ENCODE peak calls at places on chromosome 13, in nine cellular contexts. H is AG09309, I is transverse colon, L is GM23338, B is GM13976, X is fibroblast of mammary gland, A is Caco-2, G is bronchial epithelial cell, O is activated B cell treated with CpG ODN at 0.5 μM for 24 hours. Z is an unnamed sample.

GRCh38 chr13:99260216-99260615 is 2.0 kb upstream of the GPR18 start:
- DNase-seq in O (no peak), L (no peak), I (no peak), H (no peak), G (no peak), X (no peak), B (no peak), A (no peak), Z (no peak)

GRCh38 chr13:26449063-26449848 is 108.2 kb upstream of the WASF3 start:
- DNase-seq in X (peak), H (no peak), I (no peak), L (no peak), O (no peak), B (no peak), G (peak), A (peak), Z (no peak)

GRCh38 chr13:22375151-22375550 is 704.3 kb downstream of the FGF9 start:
- DNase-seq in B (no peak), X (no peak), G (no peak), O (no peak), H (no peak), I (no peak), A (no peak), L (no peak), Z (no peak)

GRCh38 chr13:45242070-45242469 is 41.2 kb upstream of the KCTD4 start:
- DNase-seq in G (peak), H (no peak), A (no peak), I (peak), X (peak), B (no peak), L (no peak), O (no peak), Z (no peak)

GRCh38 chr13:45398862-45399261 is 19.3 kb downstream of the SLC25A30 start:
- DNase-seq in G (no peak), X (no peak), A (no peak), I (no peak), B (no peak), L (no peak), H (no peak), O (no peak), Z (no peak)

GRCh38 chr13:106234656-106235055 is 300.8 kb downstream of the EFNB2 start:
- DNase-seq in G (no peak), I (no peak), L (no peak), B (no peak), X (no peak), H (no peak), O (no peak), A (no peak), Z (no peak)

GRCh38 chr13:29496241-29496712 is 99.2 kb downstream of the SLC7A1 start:
- DNase-seq in B (no peak), O (peak), H (no peak), X (no peak), L (no peak), G (peak), I (no peak), A (no peak), Z (peak)

GRCh38 chr13:19060311-19061002 is 121.2 kb downstream of the TUBA3C start:
- DNase-seq in L (no peak), G (no peak), A (no peak), I (no peak), O (no peak), X (no peak), H (no peak), B (no peak), Z (no peak)

GRCh38 chr13:26772531-26772930 is 11.9 kb upstream of the GPR12 start:
- DNase-seq in H (no peak), O (no peak), L (no peak), A (no peak), X (no peak), I (no peak), G (no peak), B (no peak), Z (no peak)

GRCh38 chr13:36880961-36881360 is 39.1 kb downstream of the SMAD9 start:
- DNase-seq in O (no peak), B (no peak), A (no peak), L (no peak), G (no peak), I (no peak), X (peak), H (no peak), Z (no peak)

GRCh38 chr13:113489549-113490495 is 689 bp downstream of the DCUN1D2 start:
- DNase-seq in H (no peak), X (peak), A (no peak), B (peak), I (peak), O (no peak), G (peak), L (peak), Z (peak)

GRCh38 chr13:98173431-98173921 is 3.6 kb downstream of the RNF113B start:
- DNase-seq in L (peak), A (no peak), O (no peak), B (no peak), H (peak), I (peak), G (peak), X (peak), Z (no peak)

GRCh38 chr13:73754727-73755292 is 379.4 kb downstream of the KLF12 start:
- DNase-seq in I (no peak), O (no peak), H (peak), X (peak), B (peak), G (peak), A (no peak), L (peak), Z (peak)

GRCh38 chr13:29817604-29818378 is 32.6 kb downstream of the UBL3 start:
- DNase-seq in L (no peak), I (no peak), A (no peak), G (no peak), O (no peak), X (no peak), H (no peak), B (peak), Z (peak)

GRCh38 chr13:94192576-94192975 is 286.9 kb downstream of the DCT start:
- DNase-seq in G (peak), I (peak), H (no peak), A (peak), X (peak), L (peak), O (no peak), B (peak), Z (peak)

GRCh38 chr13:30111810-30112209 is 195.5 kb downstream of the KATNAL1 start:
- DNase-seq in L (peak), O (no peak), I (no peak), A (no peak), B (no peak), G (no peak), X (no peak), H (no peak), Z (peak)

GRCh38 chr13:41905600-41906254 is 55.2 kb downstream of the VWA8 start:
- DNase-seq in O (no peak), L (peak), H (no peak), X (peak), A (no peak), G (peak), I (no peak), B (peak), Z (peak)

GRCh38 chr13:104357672-104358314 is 1291.6 kb upstream of the SLC10A2 start:
- DNase-seq in A (no peak), L (no peak), I (no peak), H (no peak), B (no peak), X (no peak), G (no peak), O (no peak), Z (no peak)

GRCh38 chr13:109740121-109740520 is 46.3 kb downstream of the IRS2 start:
- DNase-seq in B (no peak), I (no peak), H (no peak), A (no peak), O (no peak), X (no peak), G (no peak), L (no peak), Z (no peak)

GRCh38 chr13:23183292-23183691 is 2.5 kb downstream of the SGCG start:
- DNase-seq in O (no peak), A (no peak), B (no peak), G (no peak), I (no peak), X (no peak), L (no peak), H (no peak), Z (no peak)

GRCh38 chr13:95644611-95645052 is at the start of gene DZIP1:
- DNase-seq in I (peak), G (peak), L (peak), B (peak), X (peak), H (peak), A (peak), O (no peak), Z (peak)

GRCh38 chr13:78602561-78603239 is 652 bp downstream of the POU4F1 start:
- DNase-seq in O (no peak), X (no peak), B (peak), H (no peak), G (no peak), L (peak), A (no peak), I (no peak), Z (peak)

GRCh38 chr13:62014299-62014698 is 598.6 kb upstream of the PCDH20 start:
- DNase-seq in L (peak), O (no peak), I (no peak), G (peak), B (no peak), H (no peak), X (peak), A (no peak), Z (no peak)

GRCh38 chr13:46992383-46992952 is 95.6 kb upstream of the HTR2A start:
- DNase-seq in I (no peak), A (no peak), G (peak), O (no peak), B (no peak), L (peak), H (no peak), X (peak), Z (peak)

GRCh38 chr13:26946675-26947342 is 186.2 kb upstream of the GPR12 start:
- DNase-seq in B (peak), X (peak), O (no peak), G (peak), H (no peak), L (peak), I (no peak), A (peak), Z (peak)

GRCh38 chr13:38409771-38410170 is 60.1 kb downstream of the UFM1 start:
- DNase-seq in I (no peak), X (no peak), B (no peak), L (no peak), A (no peak), O (no peak), H (no peak), G (peak), Z (no peak)

GRCh38 chr13:50677687-50678463 is 165.6 kb downstream of the DLEU7 start:
- DNase-seq in B (no peak), H (no peak), O (no peak), X (peak), L (no peak), G (no peak), I (no peak), A (no peak), Z (no peak)

GRCh38 chr13:109785141-109785891 is 1.1 kb downstream of the IRS2 start:
- DNase-seq in H (no peak), I (peak), B (no peak), O (peak), L (peak), A (peak), X (peak), G (no peak), Z (peak)

GRCh38 chr13:113595131-113595530 is 10.6 kb downstream of the TFDP1 start:
- DNase-seq in H (no peak), B (no peak), X (no peak), G (no peak), L (no peak), O (no peak), I (peak), A (peak), Z (no peak)

GRCh38 chr13:89746554-89746953 is 1600.9 kb upstream of the MIR17HG start:
- DNase-seq in H (no peak), L (peak), A (no peak), G (no peak), X (no peak), O (no peak), I (no peak), B (no peak), Z (no peak)

GRCh38 chr13:74768521-74769090 is 634.4 kb upstream of the KLF12 start:
- DNase-seq in H (peak), A (no peak), X (no peak), L (no peak), G (no peak), O (no peak), I (no peak), B (no peak), Z (no peak)

GRCh38 chr13:73741742-73742141 is 392.5 kb downstream of the KLF12 start:
- DNase-seq in L (no peak), A (no peak), H (no peak), I (no peak), G (no peak), B (no peak), O (no peak), X (no peak), Z (no peak)

DNA sequence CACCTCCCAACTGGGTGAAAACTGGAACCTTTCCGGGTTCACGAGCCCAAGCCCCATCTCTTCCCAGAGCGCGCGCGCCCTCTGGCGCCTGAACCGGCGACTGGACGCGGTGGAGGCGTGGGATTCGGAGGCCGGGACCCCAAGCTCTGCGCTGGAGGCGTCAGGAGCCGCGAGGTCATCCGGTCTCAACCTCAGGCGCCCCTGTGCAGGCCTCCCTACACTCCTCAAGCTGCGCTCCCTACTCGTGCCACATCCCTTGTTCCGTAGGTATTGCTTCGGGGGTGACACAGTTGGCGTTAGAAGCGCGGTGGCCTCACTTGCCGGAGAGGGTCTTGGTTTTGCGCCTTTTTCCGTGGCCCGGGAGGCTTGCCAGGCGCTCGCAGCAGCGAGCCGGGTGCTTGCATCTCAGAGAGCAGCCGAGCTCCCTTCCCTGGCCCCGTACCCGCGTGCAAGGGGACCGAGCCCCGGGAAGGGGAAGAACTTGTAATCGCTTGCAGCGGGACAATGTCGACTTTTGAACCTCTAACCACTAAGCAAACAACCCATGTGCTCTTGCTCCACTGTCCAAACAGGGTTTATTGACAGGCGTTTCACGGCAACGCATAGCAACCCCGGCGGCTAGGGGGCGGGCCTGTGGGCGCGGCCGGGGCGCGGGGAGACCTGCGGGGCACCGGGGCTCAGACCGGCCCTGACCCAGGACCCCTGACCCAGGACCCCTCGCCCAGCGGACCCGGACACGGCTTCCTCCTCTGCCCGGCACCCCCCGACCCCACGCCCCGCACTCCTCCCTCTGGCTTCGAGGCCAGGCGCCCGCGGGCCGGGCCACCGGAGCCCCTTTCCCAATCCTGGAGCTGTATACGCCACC is 8.5 kb downstream of the CDX2 start:
- DNase-seq in L (peak), A (peak), H (no peak), I (peak), G (peak), O (no peak), X (peak), B (peak), Z (peak)
- TF ChIP-seq CTCF in L (peak), A (peak), H (peak), I (peak), G (peak), O (no peak), X (peak), B (peak), Z (peak)

DNA sequence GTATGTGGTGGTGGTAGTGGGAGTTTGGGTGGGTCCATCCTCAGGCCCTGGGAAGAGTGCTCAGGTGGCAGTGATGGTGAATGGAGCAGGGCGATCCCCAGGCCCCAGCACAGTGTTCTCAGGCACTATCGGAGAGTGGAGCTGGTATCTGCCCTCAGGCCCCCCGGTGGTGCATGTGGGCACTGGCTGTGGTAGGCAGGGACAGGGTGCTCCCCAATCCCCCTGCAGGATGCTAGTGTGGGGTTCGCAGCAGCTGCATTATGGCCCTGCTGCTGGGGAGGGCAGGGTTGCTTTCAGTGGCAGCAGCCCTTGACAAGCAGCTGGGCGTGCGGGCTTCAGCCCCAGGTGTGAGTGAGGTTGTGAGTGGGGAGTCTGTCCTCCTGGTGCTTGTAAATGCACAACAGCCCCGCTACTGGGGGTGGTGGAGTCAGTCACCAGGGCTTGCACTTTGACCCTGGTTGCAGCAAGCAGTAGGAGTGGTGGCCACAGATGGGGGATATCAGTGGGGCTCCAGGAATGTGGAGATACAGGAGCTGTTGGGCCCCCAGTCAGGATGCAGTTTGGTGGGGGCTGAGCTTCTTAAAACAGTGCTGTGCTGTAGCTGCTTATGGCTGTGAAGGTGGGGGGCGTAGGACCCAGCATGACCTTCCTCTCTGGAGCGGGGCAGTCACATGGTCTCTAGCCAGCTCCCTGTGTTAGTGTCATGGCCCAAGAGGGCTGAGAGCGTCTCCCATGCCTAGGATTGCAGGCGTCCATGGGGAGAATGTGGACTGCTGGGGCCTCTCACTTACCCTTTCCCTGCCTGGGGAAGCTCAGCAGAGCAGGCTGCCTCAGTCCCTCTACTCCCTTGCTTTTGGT is 38.7 kb upstream of the ARHGEF7 start:
- DNase-seq in X (no peak), B (no peak), H (no peak), A (no peak), O (no peak), G (no peak), I (no peak), L (peak), Z (no peak)
- TF ChIP-seq CTCF in X (no peak), B (no peak), H (no peak), A (no peak), O (no peak), G (no peak), I (no peak), L (peak), Z (no peak)

DNA sequence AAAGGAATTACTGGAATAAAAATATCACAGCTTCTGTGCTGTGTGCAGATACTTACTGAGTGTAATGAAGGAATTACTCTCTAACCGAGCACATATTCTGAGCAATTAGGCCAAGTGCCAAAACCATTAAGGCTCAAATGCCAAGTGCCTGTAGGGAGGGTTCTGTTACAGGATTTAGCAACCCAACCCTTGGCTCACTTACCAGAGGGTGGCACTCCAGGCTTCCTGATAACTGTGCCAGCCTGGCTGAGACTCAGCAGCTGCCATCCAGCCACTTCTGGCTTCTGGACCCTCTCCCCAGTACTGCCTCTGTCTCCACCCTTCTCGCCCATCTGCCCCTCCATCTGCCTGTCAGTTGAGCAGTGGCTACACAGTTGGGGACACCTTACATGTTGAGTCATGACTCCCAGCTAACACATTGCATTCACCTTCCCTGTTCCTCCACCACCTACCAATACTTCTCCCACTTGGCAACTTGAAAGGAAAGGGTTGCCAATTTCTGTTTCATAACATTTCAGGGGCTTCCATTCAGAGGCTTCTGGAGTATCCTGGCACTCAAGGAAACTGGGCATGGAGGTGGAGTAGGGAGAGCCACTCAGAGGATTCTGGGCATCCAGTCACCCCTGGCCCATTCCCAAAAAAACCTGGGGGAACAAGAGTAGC is 110.5 kb downstream of the COG6 start:
- DNase-seq in A (no peak), H (no peak), G (peak), I (peak), X (peak), L (peak), O (no peak), B (no peak), Z (no peak)
- TF ChIP-seq CTCF in A (no peak), H (peak), G (peak), I (peak), X (peak), L (peak), O (no peak), B (peak), Z (no peak)

DNA sequence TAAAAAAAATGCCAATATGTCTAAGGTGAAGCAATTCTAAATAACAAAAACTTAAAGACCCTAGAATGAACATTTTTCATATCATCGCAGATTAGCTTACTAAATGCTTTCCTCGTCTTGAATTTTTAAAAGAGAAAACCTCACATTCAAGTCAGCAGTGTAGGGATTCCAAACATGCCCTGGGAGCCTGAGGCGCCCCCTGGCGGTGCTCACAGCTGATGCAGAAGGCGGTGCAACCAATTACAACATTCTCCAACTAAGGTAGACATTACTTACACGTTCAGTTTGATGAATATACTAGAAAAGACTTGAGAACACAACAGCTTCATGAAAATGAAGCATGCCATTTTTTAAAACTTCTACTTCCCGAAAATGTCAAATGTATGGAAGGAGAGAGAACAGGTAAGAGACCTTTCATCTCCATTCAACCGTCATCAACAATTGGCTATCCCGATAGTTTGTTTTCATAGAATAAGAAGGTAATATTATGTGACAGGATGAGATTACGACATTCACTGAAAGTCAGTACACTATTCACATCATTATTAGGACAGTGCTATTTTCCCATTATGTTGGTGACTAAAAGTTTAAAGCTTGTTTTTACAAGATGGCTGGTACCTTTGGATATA is 304.4 kb downstream of the DCLK1 start:
- DNase-seq in G (no peak), A (no peak), X (no peak), L (peak), B (no peak), H (no peak), O (no peak), I (no peak), Z (no peak)
- TF ChIP-seq CTCF in G (peak), A (peak), X (peak), L (peak), B (peak), H (peak), O (no peak), I (no peak), Z (peak)

GRCh38 chr13:112416647-112417046 is 40.5 kb downstream of the SPACA7 start:
- DNase-seq in O (no peak), L (no peak), B (no peak), G (no peak), X (no peak), I (no peak), H (no peak), A (no peak), Z (no peak)

GRCh38 chr13:112417079-112417478 is 40.9 kb downstream of the SPACA7 start:
- DNase-seq in G (no peak), H (no peak), X (no peak), I (no peak), B (no peak), L (no peak), O (no peak), A (no peak), Z (no peak)
- TF ChIP-seq CTCF in G (no peak), H (no peak), X (no peak), I (no peak), B (no peak), L (no peak), O (no peak), A (no peak), Z (no peak)

Z was measured in GM20000.